ENCODE peak calls at places on chromosomes 13 and 19, in ten cellular contexts. One of them, this sample, is unnamed.

GRCh38 chr19:34787059-34787824 is 14.2 kb upstream of the ZNF599 start:
- DNase-seq in fibroblast of mammary gland: no peak
- DNase-seq in psoas muscle: no peak
- DNase-seq in fibroblast of pulmonary artery: no peak
- DNase-seq in heart right ventricle: no peak
- DNase-seq in astrocyte: no peak
- DNase-seq in bronchial epithelial cell: no peak
- DNase-seq in osteocyte: peak
- DNase-seq in esophagus squamous epithelium: no peak
- DNase-seq in fibroblast of villous mesenchyme: no peak
- DNase-seq in this sample: no peak

GRCh38 chr13:51971520-51972426 is 39.5 kb downstream of the ATP7B start:
- DNase-seq in fibroblast of mammary gland: no peak
- DNase-seq in psoas muscle: no peak
- DNase-seq in bronchial epithelial cell: no peak
- DNase-seq in heart right ventricle: no peak
- DNase-seq in fibroblast of villous mesenchyme: no peak
- DNase-seq in fibroblast of pulmonary artery: no peak
- DNase-seq in esophagus squamous epithelium: no peak
- DNase-seq in astrocyte: no peak
- DNase-seq in osteocyte: peak
- DNase-seq in this sample: no peak

GRCh38 chr19:9865732-9866627 is 30.9 kb downstream of the PIN1 start:
- DNase-seq in heart right ventricle: no peak
- DNase-seq in fibroblast of mammary gland: no peak
- DNase-seq in fibroblast of villous mesenchyme: no peak
- DNase-seq in astrocyte: no peak
- DNase-seq in osteocyte: no peak
- DNase-seq in esophagus squamous epithelium: no peak
- DNase-seq in bronchial epithelial cell: no peak
- DNase-seq in psoas muscle: no peak
- DNase-seq in fibroblast of pulmonary artery: no peak
- DNase-seq in this sample: no peak

GRCh38 chr19:33365676-33366075 is 7.8 kb upstream of the CEBPG start:
- DNase-seq in psoas muscle: no peak
- DNase-seq in heart right ventricle: no peak
- DNase-seq in fibroblast of mammary gland: no peak
- DNase-seq in astrocyte: no peak
- DNase-seq in fibroblast of villous mesenchyme: no peak
- DNase-seq in fibroblast of pulmonary artery: no peak
- DNase-seq in osteocyte: no peak
- DNase-seq in esophagus squamous epithelium: no peak
- DNase-seq in bronchial epithelial cell: no peak
- DNase-seq in this sample: no peak

GRCh38 chr19:49570997-49571676 is 9.2 kb downstream of the NOSIP start:
- DNase-seq in heart right ventricle: no peak
- DNase-seq in astrocyte: no peak
- DNase-seq in fibroblast of villous mesenchyme: no peak
- DNase-seq in osteocyte: no peak
- DNase-seq in psoas muscle: no peak
- DNase-seq in fibroblast of mammary gland: no peak
- DNase-seq in esophagus squamous epithelium: no peak
- DNase-seq in bronchial epithelial cell: no peak
- DNase-seq in fibroblast of pulmonary artery: no peak
- DNase-seq in this sample: no peak

GRCh38 chr19:49553451-49554271 is 25.9 kb downstream of the RCN3 start:
- DNase-seq in bronchial epithelial cell: peak
- DNase-seq in fibroblast of pulmonary artery: peak
- DNase-seq in osteocyte: no peak
- DNase-seq in fibroblast of mammary gland: peak
- DNase-seq in astrocyte: peak
- DNase-seq in psoas muscle: no peak
- DNase-seq in heart right ventricle: no peak
- DNase-seq in fibroblast of villous mesenchyme: peak
- DNase-seq in esophagus squamous epithelium: no peak
- DNase-seq in this sample: peak

GRCh38 chr13:106405731-106406130 is 129.7 kb downstream of the EFNB2 start:
- DNase-seq in psoas muscle: no peak
- DNase-seq in astrocyte: no peak
- DNase-seq in heart right ventricle: no peak
- DNase-seq in bronchial epithelial cell: no peak
- DNase-seq in fibroblast of pulmonary artery: no peak
- DNase-seq in fibroblast of villous mesenchyme: no peak
- DNase-seq in osteocyte: no peak
- DNase-seq in fibroblast of mammary gland: no peak
- DNase-seq in esophagus squamous epithelium: no peak
- DNase-seq in this sample: no peak

GRCh38 chr13:91284335-91284734 is 63.2 kb upstream of the MIR17HG start:
- DNase-seq in fibroblast of pulmonary artery: no peak
- DNase-seq in fibroblast of mammary gland: no peak
- DNase-seq in fibroblast of villous mesenchyme: no peak
- DNase-seq in psoas muscle: no peak
- DNase-seq in astrocyte: no peak
- DNase-seq in osteocyte: no peak
- DNase-seq in heart right ventricle: no peak
- DNase-seq in esophagus squamous epithelium: no peak
- DNase-seq in bronchial epithelial cell: no peak
- DNase-seq in this sample: no peak

DNA sequence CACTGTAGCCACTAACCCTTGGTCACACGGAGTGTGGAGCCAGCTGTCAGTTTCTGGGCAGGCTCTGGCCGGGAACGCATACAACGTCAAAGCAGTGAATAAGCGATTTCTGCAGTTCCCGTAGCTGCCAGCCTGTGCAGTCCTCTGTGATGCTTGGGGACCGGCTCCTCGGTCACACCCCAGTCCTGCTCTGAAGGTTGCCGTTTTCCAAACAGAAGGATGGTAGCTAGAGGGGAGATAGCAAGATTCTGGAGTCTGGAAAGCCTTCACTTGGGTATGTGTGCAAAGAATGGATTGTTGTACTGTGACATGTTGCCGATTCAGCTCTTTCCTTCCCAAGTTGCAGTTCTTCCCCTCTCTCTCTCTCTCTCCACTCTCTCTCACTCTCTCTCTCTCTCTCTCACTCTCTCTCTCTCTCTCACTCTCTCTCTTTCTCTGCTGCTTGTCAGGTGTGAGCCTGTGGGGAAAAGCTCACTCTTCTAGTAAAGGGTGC is 38.7 kb upstream of the C1QTNF9 start:
- DNase-seq in osteocyte: no peak
- DNase-seq in esophagus squamous epithelium: peak
- DNase-seq in fibroblast of mammary gland: peak
- DNase-seq in fibroblast of villous mesenchyme: peak
- DNase-seq in psoas muscle: peak
- DNase-seq in astrocyte: peak
- DNase-seq in fibroblast of pulmonary artery: peak
- DNase-seq in bronchial epithelial cell: peak
- DNase-seq in heart right ventricle: peak
- DNase-seq in this sample: peak
- TF ChIP-seq CTCF in osteocyte: no peak
- TF ChIP-seq CTCF in esophagus squamous epithelium: peak
- TF ChIP-seq CTCF in fibroblast of mammary gland: no peak
- TF ChIP-seq CTCF in fibroblast of villous mesenchyme: no peak
- TF ChIP-seq CTCF in psoas muscle: no peak
- TF ChIP-seq CTCF in astrocyte: no peak
- TF ChIP-seq CTCF in fibroblast of pulmonary artery: no peak
- TF ChIP-seq CTCF in bronchial epithelial cell: no peak
- TF ChIP-seq CTCF in heart right ventricle: no peak
- TF ChIP-seq CTCF in this sample: no peak

GRCh38 chr19:39970424-39970673 is 616 bp upstream of the PSMC4 start:
- DNase-seq in psoas muscle: no peak
- DNase-seq in fibroblast of pulmonary artery: peak
- DNase-seq in fibroblast of villous mesenchyme: no peak
- DNase-seq in esophagus squamous epithelium: no peak
- DNase-seq in heart right ventricle: no peak
- DNase-seq in bronchial epithelial cell: peak
- DNase-seq in astrocyte: no peak
- DNase-seq in osteocyte: no peak
- DNase-seq in fibroblast of mammary gland: no peak
- DNase-seq in this sample: no peak
- TF ChIP-seq CTCF in psoas muscle: no peak
- TF ChIP-seq CTCF in fibroblast of pulmonary artery: no peak
- TF ChIP-seq CTCF in fibroblast of villous mesenchyme: no peak
- TF ChIP-seq CTCF in esophagus squamous epithelium: no peak
- TF ChIP-seq CTCF in heart right ventricle: no peak
- TF ChIP-seq CTCF in bronchial epithelial cell: no peak
- TF ChIP-seq CTCF in astrocyte: no peak
- TF ChIP-seq CTCF in osteocyte: no peak
- TF ChIP-seq CTCF in fibroblast of mammary gland: no peak
- TF ChIP-seq CTCF in this sample: no peak

GRCh38 chr19:54136864-54137113 is 773 bp upstream of the CNOT3 start:
- DNase-seq in fibroblast of villous mesenchyme: no peak
- DNase-seq in astrocyte: no peak
- DNase-seq in fibroblast of mammary gland: no peak
- DNase-seq in bronchial epithelial cell: no peak
- DNase-seq in heart right ventricle: no peak
- DNase-seq in osteocyte: no peak
- DNase-seq in fibroblast of pulmonary artery: no peak
- DNase-seq in psoas muscle: no peak
- DNase-seq in esophagus squamous epithelium: no peak
- DNase-seq in this sample: no peak

GRCh38 chr19:54136086-54136863 is 1.3 kb upstream of the CNOT3 start:
- DNase-seq in osteocyte: no peak
- DNase-seq in fibroblast of villous mesenchyme: no peak
- DNase-seq in bronchial epithelial cell: peak
- DNase-seq in astrocyte: no peak
- DNase-seq in fibroblast of pulmonary artery: peak
- DNase-seq in heart right ventricle: no peak
- DNase-seq in fibroblast of mammary gland: peak
- DNase-seq in psoas muscle: no peak
- DNase-seq in esophagus squamous epithelium: no peak
- DNase-seq in this sample: no peak

GRCh38 chr19:54138777-54139256 is 1.3 kb downstream of the CNOT3 start:
- DNase-seq in psoas muscle: no peak
- DNase-seq in esophagus squamous epithelium: no peak
- DNase-seq in osteocyte: no peak
- DNase-seq in astrocyte: no peak
- DNase-seq in fibroblast of mammary gland: no peak
- DNase-seq in fibroblast of pulmonary artery: no peak
- DNase-seq in fibroblast of villous mesenchyme: no peak
- DNase-seq in bronchial epithelial cell: no peak
- DNase-seq in heart right ventricle: no peak
- DNase-seq in this sample: no peak

GRCh38 chr19:54137114-54137912 is at the start of gene CNOT3:
- DNase-seq in heart right ventricle: peak
- DNase-seq in psoas muscle: peak
- DNase-seq in esophagus squamous epithelium: peak
- DNase-seq in fibroblast of mammary gland: peak
- DNase-seq in bronchial epithelial cell: peak
- DNase-seq in fibroblast of pulmonary artery: peak
- DNase-seq in fibroblast of villous mesenchyme: peak
- DNase-seq in astrocyte: peak
- DNase-seq in osteocyte: peak
- DNase-seq in this sample: peak

GRCh38 chr19:54137913-54138776 is 583 bp downstream of the CNOT3 start:
- DNase-seq in heart right ventricle: no peak
- DNase-seq in osteocyte: no peak
- DNase-seq in esophagus squamous epithelium: no peak
- DNase-seq in astrocyte: no peak
- DNase-seq in psoas muscle: no peak
- DNase-seq in fibroblast of villous mesenchyme: no peak
- DNase-seq in bronchial epithelial cell: no peak
- DNase-seq in fibroblast of pulmonary artery: no peak
- DNase-seq in fibroblast of mammary gland: no peak
- DNase-seq in this sample: no peak
- TF ChIP-seq CTCF in heart right ventricle: no peak
- TF ChIP-seq CTCF in osteocyte: peak
- TF ChIP-seq CTCF in esophagus squamous epithelium: no peak
- TF ChIP-seq CTCF in astrocyte: no peak
- TF ChIP-seq CTCF in psoas muscle: peak
- TF ChIP-seq CTCF in fibroblast of villous mesenchyme: no peak
- TF ChIP-seq CTCF in bronchial epithelial cell: peak
- TF ChIP-seq CTCF in fibroblast of pulmonary artery: no peak
- TF ChIP-seq CTCF in fibroblast of mammary gland: no peak
- TF ChIP-seq CTCF in this sample: no peak

GRCh38 chr13:48750588-48751383 is 97.1 kb downstream of the CYSLTR2 start:
- DNase-seq in osteocyte: no peak
- DNase-seq in bronchial epithelial cell: no peak
- DNase-seq in psoas muscle: peak
- DNase-seq in fibroblast of villous mesenchyme: peak
- DNase-seq in fibroblast of pulmonary artery: peak
- DNase-seq in esophagus squamous epithelium: no peak
- DNase-seq in fibroblast of mammary gland: peak
- DNase-seq in astrocyte: no peak
- DNase-seq in heart right ventricle: peak
- DNase-seq in this sample: no peak
- TF ChIP-seq CTCF in osteocyte: no peak
- TF ChIP-seq CTCF in bronchial epithelial cell: no peak
- TF ChIP-seq CTCF in psoas muscle: no peak
- TF ChIP-seq CTCF in fibroblast of villous mesenchyme: peak
- TF ChIP-seq CTCF in fibroblast of pulmonary artery: peak
- TF ChIP-seq CTCF in esophagus squamous epithelium: no peak
- TF ChIP-seq CTCF in fibroblast of mammary gland: peak
- TF ChIP-seq CTCF in astrocyte: no peak
- TF ChIP-seq CTCF in heart right ventricle: no peak
- TF ChIP-seq CTCF in this sample: no peak

GRCh38 chr19:535017-535835 is 3.7 kb downstream of the CDC34 start:
- DNase-seq in heart right ventricle: no peak
- DNase-seq in fibroblast of pulmonary artery: no peak
- DNase-seq in bronchial epithelial cell: peak
- DNase-seq in osteocyte: no peak
- DNase-seq in esophagus squamous epithelium: no peak
- DNase-seq in fibroblast of mammary gland: peak
- DNase-seq in astrocyte: no peak
- DNase-seq in psoas muscle: no peak
- DNase-seq in fibroblast of villous mesenchyme: no peak
- DNase-seq in this sample: peak
- TF ChIP-seq CTCF in heart right ventricle: no peak
- TF ChIP-seq CTCF in fibroblast of pulmonary artery: no peak
- TF ChIP-seq CTCF in bronchial epithelial cell: no peak
- TF ChIP-seq CTCF in osteocyte: no peak
- TF ChIP-seq CTCF in esophagus squamous epithelium: no peak
- TF ChIP-seq CTCF in fibroblast of mammary gland: no peak
- TF ChIP-seq CTCF in astrocyte: no peak
- TF ChIP-seq CTCF in psoas muscle: no peak
- TF ChIP-seq CTCF in fibroblast of villous mesenchyme: no peak
- TF ChIP-seq CTCF in this sample: no peak

This sample was measured in MCF 10A.